ENCODE peak calls at places on chromosomes 1 and 21, in eight cellular contexts. X is vagina, K is uterus, V is NB4, E is testis, B is body of pancreas, A is H54, J is HCT116. D is an unnamed sample.

GRCh38 chr1:22925111-22925510 is 47.6 kb downstream of the LACTBL1 start:
- DNase-seq in X (no peak), K (no peak), V (no peak), E (no peak), B (no peak), A (no peak), J (no peak), D (no peak)

GRCh38 chr21:45108808-45109800 is 34.7 kb downstream of the ADARB1 start:
- DNase-seq in X (no peak), K (no peak), V (no peak), E (no peak), B (no peak), A (no peak), J (no peak), D (no peak)

GRCh38 chr1:87200875-87201638 is 127.6 kb upstream of the LMO4 start:
- DNase-seq in X (no peak), K (no peak), V (no peak), E (no peak), B (no peak), A (no peak), J (no peak), D (no peak)

GRCh38 chr1:36743286-36744005 is 260.7 kb upstream of the CSF3R start:
- DNase-seq in X (no peak), K (no peak), V (no peak), E (no peak), B (no peak), A (no peak), J (no peak), D (no peak)

GRCh38 chr1:224785622-224786021 is 143.9 kb upstream of the DNAH14 start:
- DNase-seq in X (no peak), K (no peak), V (no peak), E (no peak), B (no peak), A (no peak), J (no peak), D (peak)

GRCh38 chr1:53075206-53075605 is 13.2 kb downstream of the PODN start:
- DNase-seq in X (no peak), K (no peak), V (no peak), E (no peak), B (peak), A (no peak), J (no peak), D (peak)

GRCh38 chr1:215636258-215636965 is 69.3 kb downstream of the KCTD3 start:
- DNase-seq in X (no peak), K (no peak), V (no peak), E (peak), B (no peak), A (no peak), J (no peak), D (peak)

GRCh38 chr1:232996143-232996542 is 45.7 kb downstream of the NTPCR start:
- DNase-seq in X (no peak), K (no peak), V (no peak), E (no peak), B (no peak), A (no peak), J (no peak), D (no peak)

GRCh38 chr1:208604295-208604694 is 360.1 kb upstream of the PLXNA2 start:
- DNase-seq in X (no peak), K (no peak), V (peak), E (no peak), B (no peak), A (no peak), J (no peak), D (no peak)

GRCh38 chr21:36542312-36543101 is 62.6 kb upstream of the CLDN14 start:
- DNase-seq in X (peak), K (no peak), V (no peak), E (no peak), B (peak), A (no peak), J (no peak), D (peak)

GRCh38 chr1:188778578-188778977 is 1699.1 kb downstream of the BRINP3 start:
- DNase-seq in X (no peak), K (no peak), V (no peak), E (no peak), B (no peak), A (no peak), J (no peak), D (no peak)

GRCh38 chr1:45499415-45499769 is 481 bp downstream of the CCDC163 start:
- DNase-seq in X (no peak), K (no peak), V (no peak), E (no peak), B (peak), A (no peak), J (no peak), D (no peak)

GRCh38 chr1:240475832-240476231 is 136.1 kb downstream of the GREM2 start:
- DNase-seq in X (no peak), K (no peak), V (no peak), E (no peak), B (no peak), A (no peak), J (no peak), D (no peak)

GRCh38 chr1:24952413-24952841 is 22.4 kb upstream of the RUNX3 start:
- DNase-seq in X (no peak), K (no peak), V (peak), E (no peak), B (no peak), A (no peak), J (no peak), D (no peak)

GRCh38 chr1:5670590-5671350 is 321.5 kb downstream of the NPHP4 start:
- DNase-seq in X (no peak), K (no peak), V (no peak), E (no peak), B (no peak), A (no peak), J (no peak), D (no peak)

GRCh38 chr1:100038401-100039306 is 68.9 kb downstream of the SLC35A3 start:
- DNase-seq in X (no peak), K (peak), V (peak), E (peak), B (peak), A (peak), J (no peak), D (peak)
- TF ChIP-seq POLR2A in X (no peak), K (no peak), V (no peak), E (no peak), B (peak), A (peak), J (peak), D (peak)

GRCh38 chr1:30764939-30765582 is 7.5 kb upstream of the LAPTM5 start:
- DNase-seq in X (no peak), K (no peak), V (no peak), E (no peak), B (no peak), A (no peak), J (no peak), D (no peak)
- TF ChIP-seq POLR2A in X (no peak), K (no peak), V (no peak), E (no peak), B (no peak), A (no peak), J (no peak), D (no peak)

DNA sequence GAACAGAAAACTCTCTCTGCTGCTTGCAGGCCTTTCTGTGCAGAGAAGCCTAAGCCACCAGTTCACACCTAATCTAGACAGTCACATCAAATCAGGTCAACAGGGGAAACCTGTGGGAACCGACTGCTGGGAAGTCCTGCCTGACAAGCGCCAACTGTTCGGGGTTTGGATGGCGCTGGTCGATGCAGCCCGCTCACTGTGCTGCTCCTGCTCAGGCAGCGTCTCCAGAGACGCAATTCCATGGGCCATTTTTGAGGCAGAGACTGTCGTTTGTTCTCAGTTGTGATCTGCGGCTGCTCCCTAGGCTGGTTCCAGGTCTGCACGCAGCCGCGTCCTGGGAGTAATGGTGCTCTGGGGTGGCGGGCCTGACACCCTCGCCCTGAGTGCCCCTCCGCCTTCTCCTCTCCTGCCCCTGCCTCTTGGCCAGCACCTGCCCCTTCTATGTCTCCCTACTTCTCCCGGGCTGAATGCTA is 1.4 kb downstream of the AGT start:
- DNase-seq in X (no peak), K (no peak), V (no peak), E (no peak), B (no peak), A (no peak), J (no peak), D (no peak)
- TF ChIP-seq POLR2A in X (no peak), K (no peak), V (no peak), E (no peak), B (no peak), A (no peak), J (no peak), D (no peak)

GRCh38 chr1:228210684-228211083 is 2.8 kb downstream of the OBSCN start:
- DNase-seq in X (no peak), K (no peak), V (no peak), E (no peak), B (no peak), A (no peak), J (no peak), D (no peak)
- TF ChIP-seq POLR2A in X (no peak), K (no peak), V (no peak), E (no peak), B (no peak), A (no peak), J (no peak), D (no peak)